ENCODE peak calls at places on chromosomes 16 and 17, in seven cellular contexts. Y is endothelial cell; W is WTC11; L is lung microvascular endothelial cell; C is stimulated activated CD4-positive, alpha-beta T cell treated with anti-CD3 and anti-CD28 coated beads, TNF-alpha, amount 100 ng/mL, for 1 hour; Q is GM19239; P is brain microvascular endothelial cell. K is an unnamed sample.

GRCh38 chr17:37607637-37608368 is 1.4 kb downstream of the SYNRG start:
- DNase-seq in Q (peak), L (no peak), C (no peak), W (no peak), Y (peak), P (no peak), K (no peak)

GRCh38 chr17:45246338-45246737 is 15.6 kb downstream of the SPATA32 start:
- DNase-seq in W (no peak), C (no peak), L (no peak), P (no peak), Y (no peak), Q (no peak), K (no peak)

GRCh38 chr17:38704645-38705522 is at the start of gene MLLT6:
- DNase-seq in Y (peak), P (peak), W (peak), L (peak), Q (peak), C (peak), K (peak)

GRCh38 chr16:66618588-66618987 is 14.1 kb downstream of the CMTM3 start:
- DNase-seq in Y (no peak), W (no peak), P (peak), C (no peak), Q (no peak), L (peak), K (no peak)

GRCh38 chr17:37884516-37884915 is 39.7 kb upstream of the TBC1D3K start:
- DNase-seq in Y (no peak), Q (no peak), L (no peak), C (no peak), W (no peak), P (no peak), K (no peak)

GRCh38 chr17:81039854-81040758 is 5.2 kb downstream of the BAIAP2 start:
- DNase-seq in P (peak), Q (no peak), C (no peak), L (peak), W (no peak), Y (no peak), K (no peak)

GRCh38 chr17:63698886-63699637 is 863 bp downstream of the LIMD2 start:
- DNase-seq in C (peak), L (peak), Y (no peak), P (no peak), Q (peak), W (peak), K (no peak)

GRCh38 chr17:17435323-17435722 is 41.5 kb upstream of the MED9 start:
- DNase-seq in C (no peak), Q (no peak), W (no peak), P (peak), L (peak), Y (no peak), K (no peak)

GRCh38 chr16:46620265-46621005 is 744 bp downstream of the SHCBP1 start:
- DNase-seq in P (peak), C (no peak), Y (no peak), W (no peak), L (no peak), Q (no peak), K (no peak)

K was measured in NCI-H345.